ENCODE peak calls at places on chromosomes 7 and 10, in six cellular contexts. V, G, N, U, Y and E are unnamed samples.

GRCh38 chr10:24873281-24873683 is 79.1 kb downstream of the PRTFDC1 start:
- DNase-seq in V (no peak), G (no peak), N (peak; percentile 47), U (no peak), Y (no peak), E (peak; percentile 72)

GRCh38 chr7:13185139-13185538 is 497.7 kb downstream of the ARL4A start:
- DNase-seq in V (no peak), G (no peak), N (no peak), U (no peak), Y (no peak), E (no peak)

GRCh38 chr7:140316165-140316661 is 82.1 kb downstream of the SLC37A3 start:
- DNase-seq in V (no peak), G (peak; percentile 33), N (peak; percentile 40), U (peak; percentile 86), Y (peak; percentile 49), E (peak; percentile 72)

GRCh38 chr7:143327903-143328302 is 12.0 kb downstream of the CLCN1 start:
- DNase-seq in V (no peak), G (no peak), N (no peak), U (no peak), Y (no peak), E (no peak)

GRCh38 chr7:126449621-126450268 is 803.0 kb downstream of the GRM8 start:
- DNase-seq in V (no peak), G (no peak), N (no peak), U (no peak), Y (no peak), E (no peak)

GRCh38 chr7:15554744-15555143 is 7.1 kb downstream of the AGMO start:
- DNase-seq in V (no peak), G (no peak), N (no peak), U (no peak), Y (no peak), E (no peak)

GRCh38 chr7:139775829-139776266 is 1.9 kb downstream of the HIPK2 start:
- DNase-seq in V (peak; percentile 43), G (peak; percentile 74), N (peak; percentile 92), U (peak; percentile 32), Y (peak; percentile 80), E (no peak)

GRCh38 chr7:11830582-11831382 is 1.2 kb downstream of the THSD7A start:
- DNase-seq in V (no peak), G (peak; percentile 68), N (peak; percentile 53), U (no peak), Y (no peak), E (no peak)

GRCh38 chr7:7183833-7184463 is 1.6 kb downstream of the C1GALT1 start:
- DNase-seq in V (no peak), G (no peak), N (peak; percentile 16), U (no peak), Y (no peak), E (no peak)

GRCh38 chr10:1598393-1599153 is 138.8 kb downstream of the ADARB2 start:
- DNase-seq in V (no peak), G (no peak), N (no peak), U (no peak), Y (no peak), E (no peak)

GRCh38 chr7:136386876-136387275 is 409.7 kb upstream of the MTPN start:
- DNase-seq in V (no peak), G (no peak), N (no peak), U (no peak), Y (no peak), E (no peak)

GRCh38 chr7:130961128-130961601 is 227.2 kb upstream of the KLF14 start:
- DNase-seq in V (no peak), G (no peak), N (no peak), U (no peak), Y (no peak), E (no peak)

GRCh38 chr7:4085937-4086691 is 596.0 kb upstream of the FOXK1 start:
- DNase-seq in V (no peak), G (no peak), N (no peak), U (no peak), Y (no peak), E (no peak)

GRCh38 chr7:104135760-104136558 is 71.9 kb downstream of the ORC5 start:
- DNase-seq in V (no peak), G (no peak), N (no peak), U (no peak), Y (no peak), E (no peak)

GRCh38 chr7:122518488-122518887 is 180.4 kb downstream of the RNF133 start:
- DNase-seq in V (no peak), G (no peak), N (peak; percentile 35), U (no peak), Y (no peak), E (no peak)

GRCh38 chr10:112362833-112363232 is 11.1 kb upstream of the ACSL5 start:
- DNase-seq in V (no peak), G (no peak), N (no peak), U (no peak), Y (no peak), E (no peak)

GRCh38 chr10:130898381-130898780 is 413.1 kb downstream of the TCERG1L start:
- DNase-seq in V (no peak), G (no peak), N (no peak), U (no peak), Y (no peak), E (no peak)

GRCh38 chr7:121994625-121995410 is 121.9 kb downstream of the PTPRZ1 start:
- DNase-seq in V (peak; percentile 77), G (peak; percentile 79), N (peak; percentile 92), U (peak; percentile 35), Y (peak; percentile 60), E (peak; percentile 34)

GRCh38 chr7:150337659-150338081 is 3.8 kb downstream of the RARRES2 start:
- DNase-seq in V (no peak), G (no peak), N (peak; percentile 51), U (no peak), Y (peak; percentile 52), E (no peak)

GRCh38 chr10:5125315-5126044 is 31.3 kb downstream of the AKR1C3 start:
- DNase-seq in V (no peak), G (no peak), N (no peak), U (no peak), Y (no peak), E (no peak)

GRCh38 chr10:60123172-60123571 is 216.8 kb upstream of the CCDC6 start:
- DNase-seq in V (no peak), G (no peak), N (no peak), U (no peak), Y (no peak), E (peak; percentile 84)

GRCh38 chr10:92845926-92846325 is 2.4 kb upstream of the EXOC6 start:
- DNase-seq in V (no peak), G (no peak), N (no peak), U (no peak), Y (no peak), E (no peak)

GRCh38 chr7:55983537-55983936 is 19.2 kb downstream of the NIPSNAP2 start:
- DNase-seq in V (no peak), G (no peak), N (no peak), U (no peak), Y (no peak), E (no peak)

GRCh38 chr7:50467817-50468610 is 17.9 kb upstream of the FIGNL1 start:
- DNase-seq in V (peak; percentile 87), G (peak; percentile 39), N (peak; percentile 71), U (peak; percentile 68), Y (peak; percentile 85), E (no peak)

GRCh38 chr10:22552888-22553378 is 161.4 kb downstream of the PIP4K2A start:
- DNase-seq in V (peak; percentile 55), G (peak; percentile 7), N (peak; percentile 14), U (no peak), Y (no peak), E (peak; percentile 10)

GRCh38 chr7:129436335-129436923 is 2.2 kb downstream of the STRIP2 start:
- DNase-seq in V (no peak), G (no peak), N (peak; percentile 24), U (no peak), Y (no peak), E (no peak)

GRCh38 chr10:80164596-80164995 is 32.1 kb downstream of the PLAC9 start:
- DNase-seq in V (no peak), G (no peak), N (no peak), U (no peak), Y (no peak), E (no peak)

GRCh38 chr7:120052884-120053382 is 220.0 kb upstream of the KCND2 start:
- DNase-seq in V (no peak), G (no peak), N (no peak), U (no peak), Y (no peak), E (peak; percentile 94)

GRCh38 chr7:43888983-43889945 is 17.1 kb downstream of the URGCP start:
- DNase-seq in V (no peak), G (no peak), N (no peak), U (no peak), Y (no peak), E (no peak)

GRCh38 chr10:77796311-77796915 is 130.1 kb downstream of the DLG5 start:
- DNase-seq in V (no peak), G (no peak), N (no peak), U (no peak), Y (no peak), E (no peak)

GRCh38 chr10:131698986-131699385 is 201.8 kb upstream of the PPP2R2D start:
- DNase-seq in V (no peak), G (no peak), N (no peak), U (no peak), Y (no peak), E (no peak)